ENCODE peak calls at places on chromosomes 4 and X, in ten cellular contexts. One of them, this sample, is unnamed.

GRCh38 chr4:82798168-82799005 is at the start of gene SCD5:
- DNase-seq in HL-60: peak
- DNase-seq in GM23248: peak
- DNase-seq in A549: peak
- DNase-seq in colonic mucosa: peak
- DNase-seq in caudate nucleus: peak
- DNase-seq in CD4-positive, CD25-positive, alpha-beta regulatory T cell: no peak
- DNase-seq in ovary: peak
- DNase-seq in lung: peak
- DNase-seq in heart right ventricle: peak
- DNase-seq in this sample: peak

GRCh38 chr4:3765271-3766206 is 646 bp upstream of the ADRA2C start:
- DNase-seq in HL-60: peak
- DNase-seq in GM23248: peak
- DNase-seq in A549: peak
- DNase-seq in colonic mucosa: peak
- DNase-seq in caudate nucleus: no peak
- DNase-seq in CD4-positive, CD25-positive, alpha-beta regulatory T cell: no peak
- DNase-seq in ovary: no peak
- DNase-seq in lung: no peak
- DNase-seq in heart right ventricle: peak
- DNase-seq in this sample: no peak

GRCh38 chrX:11064276-11064675 is 46.9 kb upstream of the HCCS start:
- DNase-seq in HL-60: no peak
- DNase-seq in GM23248: peak
- DNase-seq in A549: no peak
- DNase-seq in colonic mucosa: no peak
- DNase-seq in caudate nucleus: no peak
- DNase-seq in CD4-positive, CD25-positive, alpha-beta regulatory T cell: no peak
- DNase-seq in ovary: no peak
- DNase-seq in lung: no peak
- DNase-seq in heart right ventricle: no peak
- DNase-seq in this sample: no peak

GRCh38 chr4:115370012-115370411 is 256.6 kb upstream of the NDST4 start:
- DNase-seq in HL-60: no peak
- DNase-seq in GM23248: no peak
- DNase-seq in A549: no peak
- DNase-seq in colonic mucosa: no peak
- DNase-seq in caudate nucleus: no peak
- DNase-seq in CD4-positive, CD25-positive, alpha-beta regulatory T cell: no peak
- DNase-seq in ovary: no peak
- DNase-seq in lung: no peak
- DNase-seq in heart right ventricle: no peak
- DNase-seq in this sample: no peak

GRCh38 chr4:174457468-174457867 is 64.8 kb downstream of the HPGD start:
- DNase-seq in HL-60: no peak
- DNase-seq in GM23248: no peak
- DNase-seq in A549: no peak
- DNase-seq in colonic mucosa: no peak
- DNase-seq in caudate nucleus: no peak
- DNase-seq in CD4-positive, CD25-positive, alpha-beta regulatory T cell: no peak
- DNase-seq in ovary: no peak
- DNase-seq in lung: no peak
- DNase-seq in heart right ventricle: no peak
- DNase-seq in this sample: no peak

GRCh38 chr4:38313999-38314561 is 349.9 kb upstream of the KLF3 start:
- DNase-seq in HL-60: no peak
- DNase-seq in GM23248: peak
- DNase-seq in A549: peak
- DNase-seq in colonic mucosa: peak
- DNase-seq in caudate nucleus: no peak
- DNase-seq in CD4-positive, CD25-positive, alpha-beta regulatory T cell: no peak
- DNase-seq in ovary: no peak
- DNase-seq in lung: no peak
- DNase-seq in heart right ventricle: no peak
- DNase-seq in this sample: peak

GRCh38 chr4:152524429-152524828 is 11.5 kb downstream of the FBXW7 start:
- DNase-seq in HL-60: no peak
- DNase-seq in GM23248: no peak
- DNase-seq in A549: no peak
- DNase-seq in colonic mucosa: no peak
- DNase-seq in caudate nucleus: no peak
- DNase-seq in CD4-positive, CD25-positive, alpha-beta regulatory T cell: no peak
- DNase-seq in ovary: no peak
- DNase-seq in lung: no peak
- DNase-seq in heart right ventricle: no peak
- DNase-seq in this sample: no peak

GRCh38 chr4:153788419-153789276 is at the start of gene SFRP2:
- DNase-seq in HL-60: no peak
- DNase-seq in GM23248: peak
- DNase-seq in A549: no peak
- DNase-seq in colonic mucosa: no peak
- DNase-seq in caudate nucleus: no peak
- DNase-seq in CD4-positive, CD25-positive, alpha-beta regulatory T cell: peak
- DNase-seq in ovary: no peak
- DNase-seq in lung: no peak
- DNase-seq in heart right ventricle: no peak
- DNase-seq in this sample: no peak

GRCh38 chrX:120790118-120790517 is 85.5 kb downstream of the CT47B1 start:
- DNase-seq in HL-60: peak
- DNase-seq in GM23248: peak
- DNase-seq in A549: peak
- DNase-seq in colonic mucosa: peak
- DNase-seq in caudate nucleus: no peak
- DNase-seq in CD4-positive, CD25-positive, alpha-beta regulatory T cell: peak
- DNase-seq in ovary: peak
- DNase-seq in lung: peak
- DNase-seq in heart right ventricle: no peak
- DNase-seq in this sample: peak

GRCh38 chr4:140790171-140790570 is 34.0 kb upstream of the TBC1D9 start:
- DNase-seq in HL-60: no peak
- DNase-seq in GM23248: no peak
- DNase-seq in A549: no peak
- DNase-seq in colonic mucosa: no peak
- DNase-seq in caudate nucleus: no peak
- DNase-seq in CD4-positive, CD25-positive, alpha-beta regulatory T cell: no peak
- DNase-seq in ovary: no peak
- DNase-seq in lung: no peak
- DNase-seq in heart right ventricle: no peak
- DNase-seq in this sample: no peak

GRCh38 chrX:80246273-80246672 is 174.0 kb upstream of the TENT5D start:
- DNase-seq in HL-60: no peak
- DNase-seq in GM23248: no peak
- DNase-seq in A549: peak
- DNase-seq in colonic mucosa: no peak
- DNase-seq in caudate nucleus: no peak
- DNase-seq in CD4-positive, CD25-positive, alpha-beta regulatory T cell: no peak
- DNase-seq in ovary: no peak
- DNase-seq in lung: no peak
- DNase-seq in heart right ventricle: no peak
- DNase-seq in this sample: no peak

GRCh38 chr4:150230556-150230955 is 152.3 kb downstream of the DCLK2 start:
- DNase-seq in HL-60: no peak
- DNase-seq in GM23248: no peak
- DNase-seq in A549: no peak
- DNase-seq in colonic mucosa: no peak
- DNase-seq in caudate nucleus: no peak
- DNase-seq in CD4-positive, CD25-positive, alpha-beta regulatory T cell: no peak
- DNase-seq in ovary: no peak
- DNase-seq in lung: no peak
- DNase-seq in heart right ventricle: no peak
- DNase-seq in this sample: no peak

GRCh38 chr4:112361181-112361791 is 64.1 kb downstream of the ALPK1 start:
- DNase-seq in HL-60: no peak
- DNase-seq in GM23248: no peak
- DNase-seq in A549: peak
- DNase-seq in colonic mucosa: no peak
- DNase-seq in caudate nucleus: no peak
- DNase-seq in CD4-positive, CD25-positive, alpha-beta regulatory T cell: no peak
- DNase-seq in ovary: no peak
- DNase-seq in lung: no peak
- DNase-seq in heart right ventricle: no peak
- DNase-seq in this sample: peak

DNA sequence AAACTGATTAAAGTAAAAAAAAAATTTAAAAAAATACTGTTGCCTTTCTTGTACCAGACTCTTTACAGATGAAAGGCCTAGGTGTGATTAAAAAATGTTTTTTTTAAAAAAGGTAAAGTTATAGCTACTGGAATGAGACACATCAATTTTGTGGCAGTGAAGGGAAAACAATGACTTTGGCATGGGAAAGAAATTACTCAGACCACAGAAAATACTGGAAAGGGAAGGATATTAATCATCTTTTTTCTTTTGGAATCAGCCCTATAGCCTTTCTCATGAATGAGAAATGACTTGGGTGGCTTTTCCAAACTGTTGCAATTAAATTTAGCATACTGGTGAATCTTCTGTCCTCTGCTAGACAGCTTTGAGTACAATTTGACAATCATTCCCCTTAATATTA is 97.4 kb upstream of the ARSJ start:
- DNase-seq in HL-60: no peak
- DNase-seq in GM23248: peak
- DNase-seq in A549: no peak
- DNase-seq in colonic mucosa: no peak
- DNase-seq in caudate nucleus: no peak
- DNase-seq in CD4-positive, CD25-positive, alpha-beta regulatory T cell: no peak
- DNase-seq in ovary: no peak
- DNase-seq in lung: no peak
- DNase-seq in heart right ventricle: no peak
- DNase-seq in this sample: no peak
- H3K27ac ChIP-seq in HL-60: no peak
- H3K27ac ChIP-seq in GM23248: peak
- H3K27ac ChIP-seq in A549: no peak
- H3K27ac ChIP-seq in colonic mucosa: no peak
- H3K27ac ChIP-seq in caudate nucleus: no peak
- H3K27ac ChIP-seq in CD4-positive, CD25-positive, alpha-beta regulatory T cell: no peak
- H3K27ac ChIP-seq in ovary: no peak
- H3K27ac ChIP-seq in lung: no peak
- H3K27ac ChIP-seq in heart right ventricle: no peak
- H3K27ac ChIP-seq in this sample: no peak

GRCh38 chr4:143369556-143369955 is 32.9 kb downstream of the GAB1 start:
- DNase-seq in HL-60: no peak
- DNase-seq in GM23248: no peak
- DNase-seq in A549: no peak
- DNase-seq in colonic mucosa: peak
- DNase-seq in caudate nucleus: no peak
- DNase-seq in CD4-positive, CD25-positive, alpha-beta regulatory T cell: no peak
- DNase-seq in ovary: no peak
- DNase-seq in lung: no peak
- DNase-seq in heart right ventricle: no peak
- DNase-seq in this sample: no peak

GRCh38 chr4:143377635-143378099 is 41.0 kb downstream of the GAB1 start:
- DNase-seq in HL-60: no peak
- DNase-seq in GM23248: no peak
- DNase-seq in A549: no peak
- DNase-seq in colonic mucosa: no peak
- DNase-seq in caudate nucleus: no peak
- DNase-seq in CD4-positive, CD25-positive, alpha-beta regulatory T cell: no peak
- DNase-seq in ovary: no peak
- DNase-seq in lung: no peak
- DNase-seq in heart right ventricle: no peak
- DNase-seq in this sample: peak

GRCh38 chr4:143375326-143376073 is 38.8 kb downstream of the GAB1 start:
- DNase-seq in HL-60: peak
- DNase-seq in GM23248: peak
- DNase-seq in A549: peak
- DNase-seq in colonic mucosa: peak
- DNase-seq in caudate nucleus: peak
- DNase-seq in CD4-positive, CD25-positive, alpha-beta regulatory T cell: no peak
- DNase-seq in ovary: no peak
- DNase-seq in lung: peak
- DNase-seq in heart right ventricle: no peak
- DNase-seq in this sample: peak

GRCh38 chr4:143372093-143372915 is 35.6 kb downstream of the GAB1 start:
- DNase-seq in HL-60: no peak
- DNase-seq in GM23248: no peak
- DNase-seq in A549: no peak
- DNase-seq in colonic mucosa: no peak
- DNase-seq in caudate nucleus: no peak
- DNase-seq in CD4-positive, CD25-positive, alpha-beta regulatory T cell: no peak
- DNase-seq in ovary: no peak
- DNase-seq in lung: no peak
- DNase-seq in heart right ventricle: no peak
- DNase-seq in this sample: no peak

GRCh38 chr4:143374771-143375170 is 38.1 kb downstream of the GAB1 start:
- DNase-seq in HL-60: no peak
- DNase-seq in GM23248: no peak
- DNase-seq in A549: no peak
- DNase-seq in colonic mucosa: no peak
- DNase-seq in caudate nucleus: no peak
- DNase-seq in CD4-positive, CD25-positive, alpha-beta regulatory T cell: no peak
- DNase-seq in ovary: no peak
- DNase-seq in lung: no peak
- DNase-seq in heart right ventricle: no peak
- DNase-seq in this sample: no peak
- H3K27ac ChIP-seq in HL-60: no peak
- H3K27ac ChIP-seq in GM23248: no peak
- H3K27ac ChIP-seq in A549: no peak
- H3K27ac ChIP-seq in colonic mucosa: no peak
- H3K27ac ChIP-seq in caudate nucleus: peak
- H3K27ac ChIP-seq in CD4-positive, CD25-positive, alpha-beta regulatory T cell: no peak
- H3K27ac ChIP-seq in ovary: no peak
- H3K27ac ChIP-seq in lung: peak
- H3K27ac ChIP-seq in heart right ventricle: peak
- H3K27ac ChIP-seq in this sample: no peak

DNA sequence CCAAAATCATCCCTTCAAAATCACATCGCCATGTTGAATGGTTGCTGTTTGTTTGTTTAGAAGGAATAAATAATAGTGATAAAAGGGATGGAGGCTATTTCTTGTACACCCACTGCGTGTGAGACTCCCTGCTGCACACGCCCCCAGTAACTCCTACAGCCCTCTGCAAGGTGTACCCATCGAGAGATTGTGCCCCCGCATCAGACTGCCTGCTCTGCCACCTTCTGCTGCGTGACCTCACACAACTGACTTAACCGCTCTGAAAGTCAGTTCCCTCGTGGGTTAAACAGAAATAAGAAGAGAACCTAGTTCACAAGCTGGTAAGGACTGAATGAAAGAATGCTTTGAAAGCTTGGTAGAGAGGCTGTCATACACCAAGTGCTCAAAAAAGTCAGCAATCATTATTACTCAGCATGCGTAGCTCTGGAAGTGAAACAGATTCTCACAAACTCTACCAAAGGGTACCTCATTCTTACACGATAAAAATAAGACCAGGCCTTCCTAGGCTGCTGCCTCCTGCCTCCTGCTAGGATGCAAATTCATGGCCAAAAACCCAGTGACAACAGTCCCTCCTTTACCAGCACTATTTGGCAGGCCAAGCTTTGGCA is 147.1 kb downstream of the CPEB2 start:
- DNase-seq in HL-60: no peak
- DNase-seq in GM23248: peak
- DNase-seq in A549: no peak
- DNase-seq in colonic mucosa: no peak
- DNase-seq in caudate nucleus: no peak
- DNase-seq in CD4-positive, CD25-positive, alpha-beta regulatory T cell: no peak
- DNase-seq in ovary: no peak
- DNase-seq in lung: no peak
- DNase-seq in heart right ventricle: no peak
- DNase-seq in this sample: no peak
- H3K27ac ChIP-seq in HL-60: no peak
- H3K27ac ChIP-seq in GM23248: peak
- H3K27ac ChIP-seq in A549: peak
- H3K27ac ChIP-seq in colonic mucosa: no peak
- H3K27ac ChIP-seq in caudate nucleus: peak
- H3K27ac ChIP-seq in CD4-positive, CD25-positive, alpha-beta regulatory T cell: no peak
- H3K27ac ChIP-seq in ovary: no peak
- H3K27ac ChIP-seq in lung: peak
- H3K27ac ChIP-seq in heart right ventricle: peak
- H3K27ac ChIP-seq in this sample: no peak

GRCh38 chr4:43932448-43932847 is 516.2 kb downstream of the KCTD8 start:
- DNase-seq in HL-60: no peak
- DNase-seq in GM23248: peak
- DNase-seq in A549: no peak
- DNase-seq in colonic mucosa: no peak
- DNase-seq in caudate nucleus: no peak
- DNase-seq in CD4-positive, CD25-positive, alpha-beta regulatory T cell: no peak
- DNase-seq in ovary: no peak
- DNase-seq in lung: no peak
- DNase-seq in heart right ventricle: no peak
- DNase-seq in this sample: no peak
- H3K27ac ChIP-seq in HL-60: no peak
- H3K27ac ChIP-seq in GM23248: no peak
- H3K27ac ChIP-seq in A549: no peak
- H3K27ac ChIP-seq in colonic mucosa: no peak
- H3K27ac ChIP-seq in caudate nucleus: peak
- H3K27ac ChIP-seq in CD4-positive, CD25-positive, alpha-beta regulatory T cell: no peak
- H3K27ac ChIP-seq in ovary: no peak
- H3K27ac ChIP-seq in lung: no peak
- H3K27ac ChIP-seq in heart right ventricle: no peak
- H3K27ac ChIP-seq in this sample: no peak